ENCODE peak calls at places on chromosomes 1 and 21, in four cellular contexts. One of them, this sample, is unnamed.

GRCh38 chr21:38171723-38172344 is 85.0 kb upstream of the KCNJ15 start:
- DNase-seq in heart right ventricle: no peak
- DNase-seq in CD4-positive, alpha-beta T cell: no peak
- DNase-seq in DND-41: no peak
- DNase-seq in this sample: no peak

GRCh38 chr1:23936481-23937176 is 23.0 kb upstream of the PNRC2 start:
- DNase-seq in heart right ventricle: no peak
- DNase-seq in CD4-positive, alpha-beta T cell: no peak
- DNase-seq in DND-41: no peak
- DNase-seq in this sample: no peak

GRCh38 chr1:229105109-229105508 is 165.8 kb upstream of the RAB4A start:
- DNase-seq in CD4-positive, alpha-beta T cell: no peak
- DNase-seq in heart right ventricle: no peak
- DNase-seq in DND-41: no peak
- DNase-seq in this sample: no peak

GRCh38 chr21:43597052-43597451 is 62.2 kb downstream of the HSF2BP start:
- DNase-seq in CD4-positive, alpha-beta T cell: no peak
- DNase-seq in DND-41: no peak
- DNase-seq in heart right ventricle: no peak
- DNase-seq in this sample: no peak

GRCh38 chr21:35045539-35046222 is 3.4 kb downstream of the RUNX1 start:
- DNase-seq in DND-41: peak; percentile 68
- DNase-seq in heart right ventricle: no peak
- DNase-seq in CD4-positive, alpha-beta T cell: no peak
- DNase-seq in this sample: no peak

GRCh38 chr1:245046764-245047163 is 108.0 kb upstream of the KIF26B start:
- DNase-seq in heart right ventricle: no peak
- DNase-seq in CD4-positive, alpha-beta T cell: no peak
- DNase-seq in DND-41: no peak
- DNase-seq in this sample: no peak

GRCh38 chr1:240765732-240766363 is 153.9 kb upstream of the GREM2 start:
- DNase-seq in heart right ventricle: no peak
- DNase-seq in DND-41: no peak
- DNase-seq in CD4-positive, alpha-beta T cell: no peak
- DNase-seq in this sample: no peak

GRCh38 chr1:231512147-231512698 is 16.2 kb upstream of the TSNAX start:
- DNase-seq in CD4-positive, alpha-beta T cell: no peak
- DNase-seq in DND-41: no peak
- DNase-seq in heart right ventricle: no peak
- DNase-seq in this sample: no peak

GRCh38 chr1:92857817-92858216 is 26.0 kb downstream of the RPL5 start:
- DNase-seq in DND-41: no peak
- DNase-seq in heart right ventricle: no peak
- DNase-seq in CD4-positive, alpha-beta T cell: no peak
- DNase-seq in this sample: no peak

DNA sequence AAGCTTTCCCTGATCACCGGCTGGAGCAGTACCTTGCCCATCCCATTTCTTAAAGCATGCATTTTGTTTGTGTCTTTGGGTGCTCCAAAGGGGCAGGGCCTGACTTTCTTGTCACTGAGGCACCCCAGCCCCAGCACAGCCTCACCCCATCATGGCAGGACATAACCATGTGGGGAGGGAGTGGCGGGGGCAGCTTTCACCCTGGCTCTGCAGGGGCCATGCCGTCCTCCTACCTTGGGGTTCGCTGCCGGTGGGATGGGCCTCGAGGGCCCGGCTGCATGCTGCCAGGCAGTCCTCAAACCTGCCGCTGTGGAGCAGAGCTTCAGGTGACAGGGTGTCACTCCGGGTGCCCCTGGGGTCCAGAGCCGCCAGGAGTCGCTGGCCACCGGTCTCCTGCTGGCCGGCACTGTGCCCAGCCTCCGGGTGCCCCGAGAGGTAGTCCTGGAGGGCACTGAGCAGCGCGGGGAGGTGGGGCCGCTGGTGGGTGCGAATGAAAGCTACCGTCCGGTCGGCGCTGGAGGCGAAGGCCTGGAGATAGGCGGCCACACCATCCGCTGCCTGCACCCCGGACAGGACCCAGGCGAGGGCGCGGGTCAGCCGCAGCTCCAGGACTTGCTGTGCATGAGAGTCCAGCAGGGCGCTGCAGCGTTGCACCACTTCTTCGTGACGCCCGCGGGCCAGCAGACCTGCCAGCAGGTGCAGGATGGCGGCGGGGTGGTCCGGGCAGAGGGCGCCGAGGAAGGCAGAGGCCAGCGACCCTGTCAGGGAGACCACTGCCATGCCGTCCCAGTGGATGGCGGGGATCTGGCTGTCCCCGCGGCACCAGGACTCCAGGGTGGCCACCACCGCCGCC is 1.5 kb downstream of the TTC34 start:
- DNase-seq in CD4-positive, alpha-beta T cell: no peak
- DNase-seq in DND-41: no peak
- DNase-seq in heart right ventricle: no peak
- DNase-seq in this sample: peak; percentile 20
- H3K9me3 ChIP-seq in CD4-positive, alpha-beta T cell: no peaks in the 10 kb centered on the region
- H3K9me3 ChIP-seq in DND-41: no peaks in the 10 kb centered on the region
- H3K9me3 ChIP-seq in heart right ventricle: no peaks in the 10 kb centered on the region
- H3K9me3 ChIP-seq in this sample: peaks cover 2% of the 10 kb centered on the region

GRCh38 chr21:41507521-41508414 is at the start of gene TMPRSS2:
- DNase-seq in CD4-positive, alpha-beta T cell: no peak
- DNase-seq in DND-41: no peak
- DNase-seq in heart right ventricle: no peak
- DNase-seq in this sample: no peak
- H3K9me3 ChIP-seq in CD4-positive, alpha-beta T cell: no peaks in the 10 kb centered on the region
- H3K9me3 ChIP-seq in DND-41: no peaks in the 10 kb centered on the region
- H3K9me3 ChIP-seq in heart right ventricle: no peaks in the 10 kb centered on the region
- H3K9me3 ChIP-seq in this sample: no peaks in the 10 kb centered on the region

GRCh38 chr1:236165238-236165981 is 23.1 kb downstream of the GPR137B start:
- DNase-seq in DND-41: no peak
- DNase-seq in heart right ventricle: no peak
- DNase-seq in CD4-positive, alpha-beta T cell: peak; percentile 7
- DNase-seq in this sample: no peak
- H3K9me3 ChIP-seq in DND-41: peaks cover 17% of the 10 kb centered on the region
- H3K9me3 ChIP-seq in heart right ventricle: no peaks in the 10 kb centered on the region
- H3K9me3 ChIP-seq in CD4-positive, alpha-beta T cell: peaks cover 12% of the 10 kb centered on the region
- H3K9me3 ChIP-seq in this sample: no peaks in the 10 kb centered on the region

DNA sequence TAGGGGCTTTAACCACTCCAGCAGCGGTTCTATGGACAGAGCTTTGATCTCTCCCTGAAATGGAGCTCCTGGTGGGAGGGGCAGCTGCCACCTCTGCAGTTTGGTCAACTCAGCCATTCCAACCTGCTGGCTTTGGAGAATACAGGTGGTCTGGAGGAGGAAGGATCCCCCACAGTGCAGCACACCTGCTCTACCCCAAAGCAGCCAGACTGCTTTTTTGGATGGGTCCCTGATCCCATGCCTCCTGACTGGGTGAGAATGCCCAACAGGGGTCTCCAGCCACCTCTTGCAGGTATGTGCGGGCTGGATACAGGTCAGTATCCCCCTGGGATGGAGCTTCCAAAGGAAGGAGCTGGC is 53.9 kb downstream of the TPTE start:
- DNase-seq in CD4-positive, alpha-beta T cell: no peak
- DNase-seq in heart right ventricle: no peak
- DNase-seq in DND-41: no peak
- DNase-seq in this sample: no peak
- H3K9me3 ChIP-seq in CD4-positive, alpha-beta T cell: peaks cover 31% of the 10 kb centered on the region
- H3K9me3 ChIP-seq in heart right ventricle: no peaks in the 10 kb centered on the region
- H3K9me3 ChIP-seq in DND-41: peaks cover 13% of the 10 kb centered on the region
- H3K9me3 ChIP-seq in this sample: no peaks in the 10 kb centered on the region

DNA sequence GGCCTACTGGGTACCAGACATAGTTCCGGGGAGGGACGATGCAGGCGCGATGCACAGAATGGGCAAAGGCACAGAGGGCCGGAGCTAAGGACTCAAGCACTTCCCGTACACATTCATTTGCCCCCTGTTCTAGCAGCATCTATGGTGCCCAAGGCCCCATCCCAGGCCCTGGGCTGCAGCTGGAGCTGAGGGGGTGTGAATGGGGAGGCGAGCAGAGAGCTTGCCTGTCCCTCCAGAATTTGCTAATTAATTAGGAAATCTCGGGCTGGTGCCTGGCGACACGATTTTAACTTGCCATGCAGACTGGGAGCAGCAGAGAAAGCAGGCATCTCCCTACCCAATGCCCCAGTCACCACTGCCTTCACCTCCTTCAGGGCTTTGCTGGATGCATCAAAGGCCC is 35.9 kb downstream of the EPHA2 start:
- DNase-seq in DND-41: no peak
- DNase-seq in CD4-positive, alpha-beta T cell: no peak
- DNase-seq in heart right ventricle: no peak
- DNase-seq in this sample: no peak
- H3K9me3 ChIP-seq in DND-41: no peaks in the 10 kb centered on the region
- H3K9me3 ChIP-seq in CD4-positive, alpha-beta T cell: no peaks in the 10 kb centered on the region
- H3K9me3 ChIP-seq in heart right ventricle: no peaks in the 10 kb centered on the region
- H3K9me3 ChIP-seq in this sample: no peaks in the 10 kb centered on the region

DNA sequence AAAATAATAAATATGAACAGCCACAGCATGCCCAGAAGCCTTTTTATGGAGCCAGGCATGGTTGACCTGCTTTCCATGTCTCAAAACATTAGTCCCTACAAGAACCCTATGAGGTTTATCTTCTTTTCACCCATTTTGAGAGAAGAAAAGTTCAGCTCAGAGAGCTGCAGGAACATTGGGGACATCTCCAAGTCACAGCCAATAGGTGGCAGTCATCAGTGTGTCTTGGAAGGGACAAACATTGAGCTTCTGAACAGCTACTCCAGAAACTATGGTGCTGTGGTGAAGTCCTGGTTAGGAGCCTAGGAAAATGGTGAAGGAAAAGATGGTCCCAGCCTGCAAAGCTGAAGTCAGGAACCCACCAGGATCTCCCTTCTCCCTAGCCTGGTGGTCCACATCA is 73.6 kb downstream of the JMJD4 start:
- DNase-seq in DND-41: no peak
- DNase-seq in heart right ventricle: no peak
- DNase-seq in CD4-positive, alpha-beta T cell: no peak
- DNase-seq in this sample: no peak
- H3K9me3 ChIP-seq in DND-41: peaks cover 79% of the 10 kb centered on the region
- H3K9me3 ChIP-seq in heart right ventricle: peaks cover 13% of the 10 kb centered on the region
- H3K9me3 ChIP-seq in CD4-positive, alpha-beta T cell: peaks cover 95% of the 10 kb centered on the region
- H3K9me3 ChIP-seq in this sample: peaks cover 28% of the 10 kb centered on the region

GRCh38 chr1:179476484-179476883 is 99.3 kb downstream of the NPHS2 start:
- DNase-seq in DND-41: no peak
- DNase-seq in CD4-positive, alpha-beta T cell: no peak
- DNase-seq in heart right ventricle: no peak
- DNase-seq in this sample: no peak

GRCh38 chr1:179478370-179478769 is 97.4 kb downstream of the NPHS2 start:
- DNase-seq in CD4-positive, alpha-beta T cell: no peak
- DNase-seq in DND-41: no peak
- DNase-seq in heart right ventricle: no peak
- DNase-seq in this sample: no peak

GRCh38 chr1:179474713-179475112 is 101.0 kb downstream of the NPHS2 start:
- DNase-seq in DND-41: no peak
- DNase-seq in CD4-positive, alpha-beta T cell: no peak
- DNase-seq in heart right ventricle: no peak
- DNase-seq in this sample: no peak
- H3K9me3 ChIP-seq in DND-41: peaks cover 18% of the 10 kb centered on the region
- H3K9me3 ChIP-seq in CD4-positive, alpha-beta T cell: peaks cover 30% of the 10 kb centered on the region
- H3K9me3 ChIP-seq in heart right ventricle: no peaks in the 10 kb centered on the region
- H3K9me3 ChIP-seq in this sample: peaks cover 10% of the 10 kb centered on the region

GRCh38 chr21:18478513-18478912 is 74.9 kb upstream of the TMPRSS15 start:
- DNase-seq in CD4-positive, alpha-beta T cell: no peak
- DNase-seq in heart right ventricle: no peak
- DNase-seq in DND-41: no peak
- DNase-seq in this sample: no peak

DNA sequence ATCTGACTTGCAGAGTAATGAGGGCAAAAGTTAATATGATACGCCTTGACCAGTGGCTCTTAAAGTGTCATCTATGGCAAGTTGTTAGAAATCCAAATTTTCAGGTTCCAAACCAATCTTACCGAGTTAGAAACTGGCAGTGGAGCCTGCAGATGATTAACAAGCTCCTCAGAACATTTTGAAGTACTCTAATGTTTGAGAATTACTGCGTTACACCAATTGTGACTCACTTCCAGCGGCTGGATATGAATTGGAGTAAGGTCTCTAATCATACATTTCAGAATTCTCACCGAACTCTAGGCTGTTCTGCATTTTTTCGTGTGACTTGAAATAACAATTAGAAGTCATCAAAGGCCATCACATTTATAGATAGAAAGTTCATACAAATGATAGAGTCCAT is 73.5 kb upstream of the TMPRSS15 start:
- DNase-seq in CD4-positive, alpha-beta T cell: no peak
- DNase-seq in DND-41: no peak
- DNase-seq in heart right ventricle: no peak
- DNase-seq in this sample: no peak
- H3K9me3 ChIP-seq in CD4-positive, alpha-beta T cell: no peaks in the 10 kb centered on the region
- H3K9me3 ChIP-seq in DND-41: no peaks in the 10 kb centered on the region
- H3K9me3 ChIP-seq in heart right ventricle: no peaks in the 10 kb centered on the region
- H3K9me3 ChIP-seq in this sample: no peaks in the 10 kb centered on the region

DNA sequence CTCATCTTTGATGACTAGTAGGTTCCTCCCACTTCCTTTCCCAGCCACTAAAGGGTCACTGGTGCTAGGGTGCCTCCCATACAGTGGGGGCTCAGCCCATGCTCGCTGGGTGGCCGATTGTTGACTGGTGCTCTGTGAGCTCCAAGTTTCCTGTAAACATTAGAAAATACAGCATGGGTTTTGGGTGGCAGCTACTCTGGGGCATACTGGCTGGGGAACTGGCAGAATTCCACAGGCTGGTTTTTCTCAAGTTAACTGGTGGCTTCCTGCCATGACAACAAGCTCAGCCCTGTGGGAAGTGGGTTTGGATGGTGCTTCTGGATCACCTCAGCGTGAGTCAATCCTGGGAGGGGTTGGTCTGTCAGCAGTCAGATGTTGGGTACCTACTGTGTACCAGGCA is 28.7 kb upstream of the CRNN start:
- DNase-seq in heart right ventricle: no peak
- DNase-seq in CD4-positive, alpha-beta T cell: no peak
- DNase-seq in DND-41: no peak
- DNase-seq in this sample: peak; percentile 48
- H3K9me3 ChIP-seq in heart right ventricle: no peaks in the 10 kb centered on the region
- H3K9me3 ChIP-seq in CD4-positive, alpha-beta T cell: no peaks in the 10 kb centered on the region
- H3K9me3 ChIP-seq in DND-41: no peaks in the 10 kb centered on the region
- H3K9me3 ChIP-seq in this sample: no peaks in the 10 kb centered on the region